ENCODE peak calls at places on chromosome 22, in ten cellular contexts. F is adrenal gland; B is HEK293T; X is cardiac muscle cell; S is AML-193; V is NCI-H2171 treated with DMSO at 0.1 percent for 48 hours; T is activated naive CD4-positive, alpha-beta T cell; P is psoas muscle; M is lung; O is NCI-H510A treated with DMSO at 0.1 percent for 48 hours. E is an unnamed sample.

GRCh38 chr22:19715286-19715939 is 1.1 kb downstream of the SEPTIN5 start:
- DNase-seq in F (no peak), B (no peak), X (no peak), S (no peak), V (no peak), T (no peak), P (no peak), M (no peak), O (no peak), E (peak; percentile 13)

GRCh38 chr22:24325105-24325757 is 54.6 kb downstream of the SPECC1L start:
- DNase-seq in F (peak; percentile 23), B (peak; percentile 55), X (peak; percentile 51), S (peak; percentile 91), V (peak; percentile 57), T (no peak), P (no peak), M (no peak), O (peak; percentile 45), E (no peak)

GRCh38 chr22:29003975-29004646 is 57.5 kb downstream of the C22orf31 start:
- DNase-seq in F (peak; percentile 19), B (peak; percentile 53), X (peak; percentile 83), S (no peak), V (peak; percentile 67), T (no peak), P (no peak), M (peak; percentile 52), O (peak; percentile 67), E (peak; percentile 29)

GRCh38 chr22:19807914-19808872 is 46.5 kb downstream of the GNB1L start:
- DNase-seq in F (peak; percentile 10), B (no peak), X (no peak), S (no peak), V (peak; percentile 15), T (no peak), P (no peak), M (no peak), O (no peak), E (no peak)

GRCh38 chr22:20304646-20305045 is 15.2 kb downstream of the DGCR6L start:
- DNase-seq in F (no peak), B (no peak), X (no peak), S (no peak), V (no peak), T (no peak), P (no peak), M (no peak), O (no peak), E (no peak)

GRCh38 chr22:44385781-44386180 is 73.0 kb upstream of the SHISAL1 start:
- DNase-seq in F (no peak), B (no peak), X (no peak), S (no peak), V (no peak), T (no peak), P (peak; percentile 19), M (no peak), O (no peak), E (peak; percentile 10)

GRCh38 chr22:21642584-21643448 is 714 bp downstream of the SDF2L1 start:
- DNase-seq in F (no peak), B (peak; percentile 75), X (peak; percentile 61), S (peak; percentile 46), V (peak; percentile 69), T (peak; percentile 37), P (peak; percentile 65), M (peak; percentile 51), O (peak; percentile 14), E (peak; percentile 75)

GRCh38 chr22:42610211-42610610 is 4.5 kb downstream of the POLDIP3 start:
- DNase-seq in F (no peak), B (no peak), X (no peak), S (no peak), V (no peak), T (no peak), P (no peak), M (no peak), O (no peak), E (no peak)

GRCh38 chr22:39457546-39458442 is 982 bp downstream of the MGAT3 start:
- DNase-seq in F (no peak), B (peak; percentile 61), X (peak; percentile 44), S (no peak), V (no peak), T (no peak), P (no peak), M (no peak), O (no peak), E (peak; percentile 52)

GRCh38 chr22:27405672-27406388 is 395.7 kb downstream of the MN1 start:
- DNase-seq in F (peak; percentile 27), B (peak; percentile 85), X (peak; percentile 69), S (no peak), V (no peak), T (no peak), P (peak; percentile 78), M (peak; percentile 31), O (no peak), E (peak; percentile 73)

GRCh38 chr22:22431271-22432220 is 77.0 kb downstream of the ZNF280B start:
- DNase-seq in F (peak; percentile 62), B (peak; percentile 85), X (peak; percentile 1), S (peak; percentile 35), V (peak; percentile 47), T (peak; percentile 16), P (peak; percentile 68), M (peak; percentile 54), O (peak; percentile 52), E (peak; percentile 78)

GRCh38 chr22:16963189-16963945 is 44.7 kb downstream of the GAB4 start:
- DNase-seq in F (no peak), B (peak; percentile 6), X (no peak), S (no peak), V (no peak), T (no peak), P (no peak), M (peak; percentile 21), O (no peak), E (no peak)

GRCh38 chr22:19199479-19199878 is 20.9 kb upstream of the SLC25A1 start:
- DNase-seq in F (no peak), B (no peak), X (no peak), S (no peak), V (no peak), T (no peak), P (peak; percentile 2), M (no peak), O (no peak), E (no peak)

GRCh38 chr22:38982008-38982927 is at the start of gene APOBEC3B:
- DNase-seq in F (peak; percentile 97), B (no peak), X (peak; percentile 73), S (peak; percentile 87), V (no peak), T (no peak), P (peak; percentile 89), M (peak; percentile 91), O (peak; percentile 46), E (no peak)

GRCh38 chr22:23894710-23895598 is 771 bp downstream of the MIF start:
- DNase-seq in F (peak; percentile 79), B (peak; percentile 80), X (peak; percentile 86), S (peak; percentile 88), V (peak; percentile 78), T (peak; percentile 22), P (peak; percentile 80), M (peak; percentile 84), O (no peak), E (peak; percentile 80)

GRCh38 chr22:36822581-36822980 is 5.7 kb upstream of the PVALB start:
- DNase-seq in F (no peak), B (no peak), X (no peak), S (no peak), V (no peak), T (no peak), P (no peak), M (no peak), O (no peak), E (no peak)

GRCh38 chr22:38638216-38638615 is 18.0 kb downstream of the FAM227A start:
- DNase-seq in F (no peak), B (peak; percentile 4), X (peak; percentile 22), S (no peak), V (no peak), T (no peak), P (no peak), M (no peak), O (no peak), E (no peak)

GRCh38 chr22:41445171-41446056 is 1.2 kb downstream of the TOB2 start:
- DNase-seq in F (peak; percentile 60), B (no peak), X (peak; percentile 29), S (peak; percentile 7), V (peak; percentile 90), T (no peak), P (peak; percentile 76), M (peak; percentile 37), O (peak; percentile 30), E (no peak)

E was measured in glutamatergic neuron.